ENCODE peak calls at places on chromosomes 4 and X, in seven cellular contexts. V is neuronal stem cell, M is NCI-H1092, P is right atrium auricular region, G is NCI-H345, Q is left colon, Z is GM12891. A is an unnamed sample.

GRCh38 chr4:171067422-171067821 is 745.8 kb upstream of the GALNTL6 start:
- DNase-seq in V (no peak), Q (no peak), M (no peak), G (no peak), P (no peak), Z (no peak), A (no peak)

GRCh38 chrX:129227376-129227775 is 295.9 kb downstream of the SMARCA1 start:
- DNase-seq in Q (no peak), G (no peak), M (no peak), Z (no peak), V (no peak), P (no peak), A (no peak)

GRCh38 chr4:174375422-174375821 is 91.7 kb downstream of the CEP44 start:
- DNase-seq in G (no peak), M (no peak), Z (no peak), V (no peak), Q (no peak), P (no peak), A (no peak)

GRCh38 chrX:46044486-46044885 is 500.7 kb downstream of the ZNF674 start:
- DNase-seq in M (no peak), Z (no peak), V (no peak), G (no peak), Q (no peak), P (no peak), A (no peak)

GRCh38 chr4:121164291-121164690 is at the start of gene TNIP3:
- DNase-seq in G (no peak), P (no peak), V (no peak), Q (peak), M (no peak), Z (no peak), A (no peak)

GRCh38 chrX:104098151-104098808 is 14.0 kb upstream of the ZCCHC18 start:
- DNase-seq in M (peak), V (peak), Q (no peak), P (no peak), G (peak), Z (no peak), A (no peak)

GRCh38 chr4:98663226-98664006 is 5.0 kb upstream of the TSPAN5 start:
- DNase-seq in M (no peak), Q (no peak), G (no peak), V (no peak), Z (peak), P (no peak), A (no peak)

GRCh38 chr4:6333301-6334202 is 63.9 kb downstream of the WFS1 start:
- DNase-seq in M (no peak), Z (no peak), G (peak), P (no peak), Q (no peak), V (no peak), A (no peak)

GRCh38 chr4:4862665-4863482 is 3.4 kb downstream of the MSX1 start:
- DNase-seq in Z (no peak), Q (no peak), V (no peak), P (no peak), G (no peak), M (no peak), A (no peak)

GRCh38 chrX:129636175-129636681 is 18.5 kb downstream of the APLN start:
- DNase-seq in Q (peak), P (no peak), M (no peak), G (no peak), V (no peak), Z (no peak), A (no peak)

GRCh38 chr4:8266508-8266907 is 3.0 kb upstream of the HTRA3 start:
- DNase-seq in M (no peak), P (no peak), V (no peak), G (no peak), Z (no peak), Q (no peak), A (no peak)

GRCh38 chrX:15204130-15204751 is 65.6 kb downstream of the ASB9 start:
- DNase-seq in Z (no peak), V (no peak), M (peak), G (peak), P (no peak), Q (no peak), A (no peak)

GRCh38 chr4:175470141-175470540 is 341.9 kb downstream of the GPM6A start:
- DNase-seq in V (no peak), P (no peak), M (no peak), Z (no peak), Q (no peak), G (no peak), A (no peak)

GRCh38 chr4:4578981-4579380 is 37.1 kb upstream of the STX18 start:
- DNase-seq in Q (no peak), G (no peak), P (no peak), V (peak), Z (no peak), M (no peak), A (no peak)

GRCh38 chr4:103996637-103997036 is 276.9 kb upstream of the TACR3 start:
- DNase-seq in V (peak), Z (no peak), P (no peak), M (no peak), Q (no peak), G (peak), A (no peak)

GRCh38 chrX:68659385-68659784 is 11.9 kb downstream of the STARD8 start:
- DNase-seq in P (no peak), Z (no peak), G (no peak), Q (no peak), V (no peak), M (no peak), A (no peak)